ENCODE peak calls at places on chromosome 22, in four cellular contexts. L is HTR-8/SVneo; C is MCF 10A; Z is stimulated activated CD8-positive, alpha-beta memory T cell treated with anti-CD3 and anti-CD28 coated beads, Interleukin-2, amount 100 ng/mL, for 1 hour. M is an unnamed sample.

GRCh38 chr22:39317084-39317755 is 2.2 kb downstream of the RPL3 start:
- DNase-seq in L (no peak), C (peak; percentile 55), Z (no peak), M (no peak)

GRCh38 chr22:37746366-37747089 is 49.7 kb downstream of the TRIOBP start:
- DNase-seq in L (no peak), C (no peak), Z (no peak), M (no peak)

GRCh38 chr22:35350539-35351503 is 30.1 kb upstream of the HMOX1 start:
- DNase-seq in L (peak; percentile 88), C (peak; percentile 91), Z (peak; percentile 76), M (peak; percentile 79)

GRCh38 chr22:46578824-46579561 is 41.2 kb upstream of the GRAMD4 start:
- DNase-seq in L (no peak), C (no peak), Z (no peak), M (peak; percentile 1)

GRCh38 chr22:19291218-19291579 is 320 bp downstream of the CLTCL1 start:
- DNase-seq in L (no peak), C (peak; percentile 9), Z (peak; percentile 11), M (no peak)

GRCh38 chr22:22061085-22062077 is 78.8 kb upstream of the TOP3B start:
- DNase-seq in L (no peak), C (peak; percentile 69), Z (no peak), M (no peak)

GRCh38 chr22:19889951-19890350 is 35.3 kb upstream of the GNB1L start:
- DNase-seq in L (no peak), C (no peak), Z (no peak), M (no peak)

GRCh38 chr22:47189056-47189916 is 426.8 kb downstream of the TBC1D22A start:
- DNase-seq in L (no peak), C (no peak), Z (no peak), M (no peak)

GRCh38 chr22:48900327-48900597 is 927.4 kb downstream of the BRD1 start:
- DNase-seq in L (no peak), C (no peak), Z (no peak), M (no peak)

GRCh38 chr22:24983151-24983550 is 30.6 kb downstream of the KIAA1671 start:
- DNase-seq in L (no peak), C (no peak), Z (no peak), M (no peak)

GRCh38 chr22:40121463-40121862 is 56.3 kb upstream of the TNRC6B start:
- DNase-seq in L (no peak), C (no peak), Z (no peak), M (no peak)

GRCh38 chr22:44698531-44699421 is 3.2 kb upstream of the PRR5 start:
- DNase-seq in L (peak; percentile 75), C (no peak), Z (no peak), M (no peak)

GRCh38 chr22:29747832-29748231 is 19.0 kb downstream of the ZMAT5 start:
- DNase-seq in L (no peak), C (no peak), Z (no peak), M (no peak)

GRCh38 chr22:39375646-39376045 is 23.9 kb upstream of the TAB1 start:
- DNase-seq in L (no peak), C (no peak), Z (no peak), M (no peak)

GRCh38 chr22:26522012-26522411 is 9.7 kb upstream of the TFIP11 start:
- DNase-seq in L (no peak), C (no peak), Z (no peak), M (no peak)

GRCh38 chr22:19783531-19784395 is 23.2 kb downstream of the TBX1 start:
- DNase-seq in L (no peak), C (no peak), Z (no peak), M (no peak)

GRCh38 chr22:48154943-48155240 is 1392.4 kb downstream of the TBC1D22A start:
- DNase-seq in L (no peak), C (no peak), Z (no peak), M (no peak)

GRCh38 chr22:36419912-36420882 is 32.4 kb upstream of the MYH9 start:
- DNase-seq in L (no peak), C (no peak), Z (no peak), M (no peak)

GRCh38 chr22:36397081-36397766 is 9.5 kb upstream of the MYH9 start:
- DNase-seq in L (no peak), C (peak; percentile 35), Z (no peak), M (no peak)

GRCh38 chr22:43520632-43521039 is 108.8 kb downstream of the MPPED1 start:
- DNase-seq in L (no peak), C (no peak), Z (no peak), M (no peak)

GRCh38 chr22:36541831-36542391 is 12.9 kb upstream of the EIF3D start:
- DNase-seq in L (peak; percentile 66), C (peak; percentile 89), Z (no peak), M (no peak)

GRCh38 chr22:32950366-32950765 is 107.8 kb downstream of the SYN3 start:
- DNase-seq in L (no peak), C (no peak), Z (no peak), M (no peak)

GRCh38 chr22:44383652-44384562 is 71.2 kb upstream of the SHISAL1 start:
- DNase-seq in L (no peak), C (no peak), Z (no peak), M (no peak)

GRCh38 chr22:25362883-25363240 is 143.4 kb downstream of the CRYBB2 start:
- DNase-seq in L (no peak), C (no peak), Z (no peak), M (no peak)

GRCh38 chr22:44049369-44050231 is 25.5 kb downstream of the PARVB start:
- DNase-seq in L (no peak), C (no peak), Z (no peak), M (no peak)